ENCODE peak calls at places on chromosomes 11 and 22, in five cellular contexts. O, I, W, Q and M are unnamed samples.

GRCh38 chr11:39541945-39542351 is 1917.5 kb downstream of the LRRC4C start:
- DNase-seq in Q (peak; percentile 28), O (no peak), W (no peak), I (no peak), M (no peak)

GRCh38 chr11:76744186-76745058 is 38.7 kb upstream of the TSKU start:
- DNase-seq in O (no peak), I (no peak), Q (peak; percentile 76), W (peak; percentile 53), M (no peak)

GRCh38 chr11:105004021-105004420 is 18.9 kb downstream of the CASP5 start:
- DNase-seq in I (no peak), O (no peak), W (peak; percentile 56), Q (no peak), M (no peak)

GRCh38 chr22:32378703-32379272 is 21.1 kb downstream of the RFPL3 start:
- DNase-seq in O (peak; percentile 3), I (no peak), W (peak; percentile 3), Q (no peak), M (no peak)

GRCh38 chr22:25747245-25747944 is 5.4 kb downstream of the MYO18B start:
- DNase-seq in Q (peak; percentile 93), O (no peak), W (peak; percentile 94), I (no peak), M (no peak)

GRCh38 chr11:17686185-17686980 is 33.0 kb upstream of the MYOD1 start:
- DNase-seq in I (no peak), O (no peak), W (peak; percentile 49), Q (no peak), M (no peak)

GRCh38 chr11:100923555-100923954 is 206.1 kb downstream of the PGR start:
- DNase-seq in O (no peak), Q (no peak), I (no peak), W (peak; percentile 47), M (no peak)

GRCh38 chr11:72686639-72687215 is 12.5 kb upstream of the PDE2A start:
- DNase-seq in W (peak; percentile 79), O (no peak), Q (no peak), I (no peak), M (no peak)

GRCh38 chr22:19438286-19438685 is 5.9 kb downstream of the MRPL40 start:
- DNase-seq in W (no peak), I (peak; percentile 17), O (no peak), Q (no peak), M (no peak)

GRCh38 chr11:115141221-115141620 is 363.0 kb downstream of the CADM1 start:
- DNase-seq in O (no peak), I (no peak), W (no peak), Q (no peak), M (no peak)

GRCh38 chr11:24234822-24235508 is 261.9 kb upstream of the LUZP2 start:
- DNase-seq in Q (no peak), I (no peak), O (no peak), W (no peak), M (no peak)

GRCh38 chr11:100692290-100692689 is 5.2 kb downstream of the ARHGAP42 start:
- DNase-seq in O (no peak), I (no peak), Q (no peak), W (no peak), M (no peak)

GRCh38 chr11:77418155-77418980 is 55.5 kb downstream of the PAK1 start:
- DNase-seq in I (peak; percentile 15), O (no peak), Q (no peak), W (no peak), M (no peak)

GRCh38 chr11:121154473-121154872 is 53.4 kb downstream of the TECTA start:
- DNase-seq in I (no peak), W (no peak), O (no peak), Q (no peak), M (no peak)

GRCh38 chr22:22938672-22939536 is 51.3 kb downstream of the IGLL5 start:
- DNase-seq in Q (peak; percentile 24), O (no peak), I (no peak), W (no peak), M (no peak)

GRCh38 chr11:69380921-69381581 is 87.1 kb downstream of the MYEOV start:
- DNase-seq in O (no peak), W (no peak), I (no peak), Q (peak; percentile 62), M (no peak)

GRCh38 chr22:20956258-20957117 is 10.6 kb upstream of the AIFM3 start:
- DNase-seq in I (peak; percentile 2), Q (no peak), W (no peak), O (no peak), M (no peak)

GRCh38 chr22:31893460-31893859 is 50.9 kb upstream of the YWHAH start:
- DNase-seq in O (no peak), Q (no peak), I (no peak), W (no peak), M (no peak)

GRCh38 chr11:64052436-64052835 is 16.7 kb downstream of the FLRT1 start:
- DNase-seq in W (no peak), Q (no peak), O (no peak), I (no peak), M (no peak)

GRCh38 chr11:77107950-77108349 is 5.3 kb downstream of the OMP start:
- DNase-seq in W (peak; percentile 81), O (no peak), Q (peak; percentile 78), I (no peak), M (no peak)

GRCh38 chr11:67111261-67111660 is 7.8 kb upstream of the KDM2A start:
- DNase-seq in O (no peak), I (no peak), W (peak; percentile 72), Q (no peak), M (no peak)

GRCh38 chr11:101523634-101524260 is 60.1 kb downstream of the TRPC6 start:
- DNase-seq in I (no peak), O (no peak), W (no peak), Q (no peak), M (no peak)

GRCh38 chr11:131914299-131914902 is 544.0 kb downstream of the NTM start:
- DNase-seq in O (no peak), W (peak; percentile 53), I (no peak), Q (no peak), M (no peak)

GRCh38 chr22:47100646-47101045 is 338.2 kb downstream of the TBC1D22A start:
- DNase-seq in Q (no peak), W (no peak), I (no peak), O (no peak), M (no peak)

GRCh38 chr11:34346551-34346950 is 11.3 kb downstream of the ABTB2 start:
- DNase-seq in O (no peak), W (peak; percentile 57), Q (peak; percentile 82), I (no peak), M (no peak)

GRCh38 chr11:77346906-77347603 is 45.6 kb upstream of the GDPD4 start:
- DNase-seq in Q (no peak), O (no peak), I (no peak), W (peak; percentile 96), M (no peak)

GRCh38 chr11:118265954-118266353 is 1.9 kb upstream of the MPZL2 start:
- DNase-seq in W (no peak), I (no peak), Q (peak; percentile 69), O (no peak), M (no peak)

GRCh38 chr22:40951795-40952602 is 821 bp downstream of the RBX1 start:
- DNase-seq in O (no peak), W (peak; percentile 43), Q (no peak), I (no peak), M (no peak)

GRCh38 chr22:42814215-42814614 is 42.9 kb downstream of the ARFGAP3 start:
- DNase-seq in Q (no peak), W (no peak), O (no peak), I (no peak), M (no peak)

GRCh38 chr22:35739642-35740041 is 22.0 kb downstream of the APOL5 start:
- DNase-seq in W (no peak), Q (peak; percentile 77), I (no peak), O (no peak), M (no peak)

GRCh38 chr11:79129702-79130101 is 311.1 kb downstream of the TENM4 start:
- DNase-seq in I (no peak), W (no peak), O (no peak), Q (no peak), M (no peak)

GRCh38 chr11:121105063-121105480 is 4.0 kb downstream of the TECTA start:
- DNase-seq in I (no peak), Q (peak; percentile 66), W (peak; percentile 9), O (no peak), M (no peak)

GRCh38 chr11:80163441-80163840 is 722.6 kb upstream of the TENM4 start:
- DNase-seq in W (no peak), I (no peak), O (no peak), Q (no peak), M (no peak)

GRCh38 chr11:66418168-66418985 is 2.5 kb upstream of the NPAS4 start:
- DNase-seq in O (peak; percentile 45), I (peak; percentile 57), Q (peak; percentile 96), W (peak; percentile 96), M (peak; percentile 80)

GRCh38 chr11:61587541-61587941 is 6.7 kb upstream of the SYT7 start:
- DNase-seq in W (peak; percentile 34), I (no peak), O (no peak), Q (no peak), M (peak; percentile 48)

GRCh38 chr11:72430743-72431570 is 3.4 kb downstream of the CLPB start:
- DNase-seq in I (peak; percentile 65), O (peak; percentile 59), W (peak; percentile 61), Q (no peak), M (no peak)

GRCh38 chr11:62108017-62108750 is 15.6 kb upstream of the INCENP start:
- DNase-seq in O (peak; percentile 72), Q (no peak), I (peak; percentile 83), W (peak; percentile 72), M (no peak)